ENCODE peak calls at places on chromosomes 16 and 17, in seven cellular contexts. X is EL; L is Ammon's horn; G is HFF-Myc; O is activated CD4-positive, alpha-beta T cell treated with anti-CD3 and anti-CD28 coated beads for 1 hour; Y is hepatocyte; H is A673. I is an unnamed sample.

GRCh38 chr16:35391328-35391727 is 1931.9 kb downstream of the TP53TG3F start:
- DNase-seq in G (peak), H (peak), X (peak), Y (no peak), O (no peak), L (peak), I (peak)

GRCh38 chr17:8384801-8385335 is 1.9 kb upstream of the RPL26 start:
- DNase-seq in X (peak), Y (peak), L (no peak), O (no peak), G (peak), H (no peak), I (peak)

GRCh38 chr16:3028716-3029319 is 5.0 kb downstream of the THOC6 start:
- DNase-seq in H (no peak), Y (no peak), L (no peak), X (no peak), O (no peak), G (no peak), I (no peak)

GRCh38 chr17:39239640-39240314 is 14.0 kb upstream of the STAC2 start:
- DNase-seq in X (no peak), H (no peak), G (no peak), L (no peak), O (peak), Y (peak), I (peak)

GRCh38 chr17:70774339-70775110 is 605.2 kb downstream of the KCNJ2 start:
- DNase-seq in X (no peak), O (no peak), G (no peak), L (no peak), Y (no peak), H (no peak), I (no peak)

GRCh38 chr16:50961944-50962343 is 189.1 kb downstream of the SALL1 start:
- DNase-seq in O (no peak), H (no peak), G (no peak), L (no peak), X (no peak), Y (no peak), I (no peak)

GRCh38 chr17:57881143-57881542 is 31.3 kb upstream of the MRPS23 start:
- DNase-seq in H (no peak), O (no peak), X (peak), Y (peak), L (no peak), G (no peak), I (no peak)

GRCh38 chr16:85761866-85762265 is 11.0 kb upstream of the C16orf74 start:
- DNase-seq in G (no peak), H (peak), O (no peak), L (no peak), X (no peak), Y (no peak), I (no peak)

GRCh38 chr17:58020401-58020800 is 13.4 kb upstream of the SRSF1 start:
- DNase-seq in G (no peak), O (no peak), Y (no peak), H (no peak), L (no peak), X (no peak), I (no peak)

GRCh38 chr16:30381351-30382041 is 865 bp downstream of the SEPTIN1 start:
- DNase-seq in L (no peak), O (no peak), Y (no peak), X (no peak), G (no peak), H (no peak), I (no peak)

GRCh38 chr17:82239926-82240505 is 11.2 kb downstream of the SLC16A3 start:
- DNase-seq in O (no peak), L (no peak), Y (no peak), G (no peak), X (no peak), H (no peak), I (no peak)

GRCh38 chr17:72502111-72502939 is 381.5 kb downstream of the SOX9 start:
- DNase-seq in G (no peak), L (peak), H (no peak), Y (peak), O (no peak), X (peak), I (peak)